ENCODE peak calls at places on chromosomes 5 and 9, in ten cellular contexts. I is IMR-90; C is small intestine; V is psoas muscle; Q is uterus; X is body of pancreas; R is brain microvascular endothelial cell; O is dorsolateral prefrontal cortex; K is HCT116; M is CD8-positive, alpha-beta T cell. T is an unnamed sample. For H3K27me3, the result is how much of the 10 kb centered on the place peaks cover.

GRCh38 chr9:130499804-130500263 is 55.1 kb downstream of the ASS1 start:
- DNase-seq in I (no peak), C (peak), V (no peak), Q (no peak), X (peak), R (no peak), O (no peak), K (peak), M (no peak), T (peak)

GRCh38 chr5:144209421-144209820 is 38.7 kb downstream of the KCTD16 start:
- DNase-seq in I (no peak), C (no peak), V (no peak), Q (no peak), X (no peak), R (no peak), O (no peak), K (no peak), M (no peak), T (no peak)

GRCh38 chr5:150377964-150378694 is 20.6 kb downstream of the TCOF1 start:
- DNase-seq in I (peak), C (no peak), V (no peak), Q (peak), X (no peak), R (peak), O (no peak), K (no peak), M (no peak), T (no peak)

GRCh38 chr5:6049662-6050061 is 328.7 kb downstream of the MED10 start:
- DNase-seq in I (no peak), C (no peak), V (no peak), Q (no peak), X (no peak), R (no peak), O (no peak), K (no peak), M (no peak), T (no peak)

GRCh38 chr5:71744009-71744792 is 25.1 kb downstream of the CARTPT start:
- DNase-seq in I (no peak), C (peak), V (no peak), Q (no peak), X (no peak), R (no peak), O (no peak), K (no peak), M (no peak), T (peak)

GRCh38 chr9:33475357-33475756 is 1.6 kb upstream of the NOL6 start:
- DNase-seq in I (no peak), C (no peak), V (no peak), Q (no peak), X (no peak), R (no peak), O (no peak), K (no peak), M (no peak), T (no peak)

GRCh38 chr5:81425569-81425968 is 31.6 kb upstream of the ACOT12 start:
- DNase-seq in I (peak), C (peak), V (no peak), Q (no peak), X (no peak), R (no peak), O (no peak), K (peak), M (no peak), T (no peak)

GRCh38 chr5:65861830-65862241 is 64.5 kb upstream of the ERBIN start:
- DNase-seq in I (peak), C (no peak), V (no peak), Q (no peak), X (no peak), R (peak), O (no peak), K (peak), M (no peak), T (no peak)

GRCh38 chr5:53469946-53470687 is 10.3 kb upstream of the FST start:
- DNase-seq in I (peak), C (no peak), V (no peak), Q (no peak), X (no peak), R (no peak), O (no peak), K (no peak), M (no peak), T (no peak)

GRCh38 chr5:28165116-28165515 is 1126.7 kb upstream of the CDH9 start:
- DNase-seq in I (no peak), C (no peak), V (no peak), Q (no peak), X (no peak), R (peak), O (no peak), K (no peak), M (no peak), T (no peak)

GRCh38 chr5:126884269-126884819 is 107.4 kb downstream of the LMNB1 start:
- DNase-seq in I (peak), C (no peak), V (no peak), Q (peak), X (no peak), R (peak), O (no peak), K (peak), M (no peak), T (no peak)

GRCh38 chr5:111461261-111461671 is 51.1 kb downstream of the STARD4 start:
- DNase-seq in I (peak), C (peak), V (no peak), Q (no peak), X (no peak), R (peak), O (peak), K (no peak), M (no peak), T (no peak)

GRCh38 chr9:68678430-68678829 is 26.6 kb upstream of the PIP5K1B start:
- DNase-seq in I (peak), C (no peak), V (no peak), Q (peak), X (no peak), R (no peak), O (no peak), K (peak), M (no peak), T (peak)
- H3K27me3 ChIP-seq in I (under half), C (under half), V (under half), Q (under half), X (under half), R (under half), O (under half), K (half or more), M (under half), T (under half)

GRCh38 chr9:97852001-97852398 is 1.0 kb upstream of the FOXE1 start:
- DNase-seq in I (no peak), C (no peak), V (no peak), Q (no peak), X (no peak), R (no peak), O (no peak), K (no peak), M (no peak), T (no peak)
- H3K27me3 ChIP-seq in I (half or more), C (under half), V (half or more), Q (under half), X (half or more), R (half or more), O (half or more), K (under half), M (half or more), T (half or more)

GRCh38 chr9:71446499-71447411 is 321.6 kb downstream of the CEMIP2 start:
- DNase-seq in I (peak), C (peak), V (peak), Q (no peak), X (peak), R (peak), O (peak), K (no peak), M (no peak), T (peak)

GRCh38 chr9:71446081-71446480 is 322.2 kb downstream of the CEMIP2 start:
- DNase-seq in I (no peak), C (no peak), V (no peak), Q (no peak), X (no peak), R (no peak), O (no peak), K (no peak), M (no peak), T (no peak)

DNA sequence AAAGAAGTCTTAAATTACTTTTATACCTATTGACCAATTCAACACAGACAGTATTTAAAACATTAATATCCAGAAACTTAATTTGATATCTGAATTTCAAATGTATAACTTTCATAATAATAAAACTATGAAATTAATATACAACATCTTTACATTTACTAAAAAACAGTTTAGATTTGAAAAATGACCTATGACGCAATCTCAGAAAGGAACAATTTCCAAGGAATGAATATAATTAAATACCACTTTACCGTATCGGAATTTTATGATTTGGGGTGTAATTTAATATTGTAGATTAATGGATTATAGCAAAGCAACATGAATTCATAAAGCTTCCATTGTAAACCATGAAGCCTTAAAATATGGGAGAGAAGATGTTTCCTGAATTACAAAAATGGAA is 321.5 kb upstream of the TRPM3 start:
- DNase-seq in I (no peak), C (no peak), V (no peak), Q (no peak), X (no peak), R (no peak), O (no peak), K (no peak), M (no peak), T (no peak)
- H3K27me3 ChIP-seq in I (under half), C (under half), V (under half), Q (under half), X (under half), R (under half), O (under half), K (under half), M (under half), T (under half)

GRCh38 chr9:97981828-97982164 is 1.3 kb upstream of the ANP32B start:
- DNase-seq in I (no peak), C (no peak), V (no peak), Q (no peak), X (no peak), R (no peak), O (no peak), K (no peak), M (no peak), T (no peak)
- H3K27me3 ChIP-seq in I (under half), C (under half), V (under half), Q (under half), X (under half), R (under half), O (under half), K (under half), M (under half), T (under half)

GRCh38 chr5:88888291-88888690 is 5.3 kb upstream of the MEF2C start:
- DNase-seq in I (no peak), C (no peak), V (no peak), Q (no peak), X (no peak), R (no peak), O (no peak), K (no peak), M (no peak), T (no peak)

GRCh38 chr5:88886756-88887741 is 4.1 kb upstream of the MEF2C start:
- DNase-seq in I (no peak), C (no peak), V (no peak), Q (no peak), X (no peak), R (no peak), O (no peak), K (no peak), M (no peak), T (no peak)

GRCh38 chr5:88888799-88889164 is 5.8 kb upstream of the MEF2C start:
- DNase-seq in I (no peak), C (no peak), V (no peak), Q (no peak), X (no peak), R (no peak), O (no peak), K (no peak), M (no peak), T (no peak)

GRCh38 chr5:88890070-88890781 is 7.2 kb upstream of the MEF2C start:
- DNase-seq in I (no peak), C (no peak), V (no peak), Q (no peak), X (no peak), R (no peak), O (no peak), K (no peak), M (no peak), T (no peak)

DNA sequence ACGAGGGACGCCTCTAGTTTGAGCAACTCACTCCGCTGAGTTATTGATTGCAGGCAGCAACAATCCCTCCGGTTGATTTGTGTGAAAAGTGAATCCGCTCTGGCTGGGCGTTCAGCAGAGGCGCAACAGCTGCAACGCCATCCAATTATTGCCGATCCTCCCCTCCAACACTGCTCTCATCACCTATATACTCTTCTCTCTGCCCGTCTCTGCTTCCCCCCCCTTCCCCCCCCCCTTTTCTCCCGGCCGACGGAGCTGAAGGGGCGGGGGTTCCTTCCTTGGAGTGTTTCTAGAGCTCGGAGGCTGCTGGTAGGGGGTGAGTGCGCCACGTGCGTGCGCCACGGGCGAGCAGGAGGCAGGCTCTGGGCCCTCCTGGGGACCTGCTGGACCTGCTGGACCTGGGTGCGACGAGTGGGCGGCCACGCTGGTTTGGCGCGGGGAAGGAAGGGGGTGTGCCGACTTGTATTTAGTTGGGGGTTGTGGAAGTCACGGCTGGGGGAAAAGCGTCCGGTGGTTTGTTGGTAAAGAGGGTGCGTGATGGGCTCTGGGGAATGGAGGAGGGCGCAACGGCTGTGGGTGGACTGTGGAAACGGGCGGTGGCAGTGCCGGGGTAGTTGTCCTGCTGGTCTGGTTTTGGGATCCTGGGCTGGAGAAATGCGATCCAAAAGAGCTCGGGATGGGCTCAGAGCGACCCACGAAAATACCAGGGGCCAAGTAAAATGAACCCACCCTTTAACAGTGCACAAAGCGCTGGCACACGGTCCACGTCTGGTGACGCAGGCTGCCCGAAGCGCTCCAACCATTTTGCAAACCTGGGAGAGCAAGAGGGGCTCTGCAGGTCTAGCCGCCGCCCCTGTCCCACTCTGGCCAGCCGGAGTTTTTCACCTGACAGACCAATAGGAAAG is 6.4 kb upstream of the MEF2C start:
- DNase-seq in I (peak), C (no peak), V (peak), Q (peak), X (peak), R (no peak), O (peak), K (no peak), M (no peak), T (peak)
- H3K27me3 ChIP-seq in I (under half), C (under half), V (under half), Q (under half), X (under half), R (under half), O (under half), K (under half), M (under half), T (under half)

DNA sequence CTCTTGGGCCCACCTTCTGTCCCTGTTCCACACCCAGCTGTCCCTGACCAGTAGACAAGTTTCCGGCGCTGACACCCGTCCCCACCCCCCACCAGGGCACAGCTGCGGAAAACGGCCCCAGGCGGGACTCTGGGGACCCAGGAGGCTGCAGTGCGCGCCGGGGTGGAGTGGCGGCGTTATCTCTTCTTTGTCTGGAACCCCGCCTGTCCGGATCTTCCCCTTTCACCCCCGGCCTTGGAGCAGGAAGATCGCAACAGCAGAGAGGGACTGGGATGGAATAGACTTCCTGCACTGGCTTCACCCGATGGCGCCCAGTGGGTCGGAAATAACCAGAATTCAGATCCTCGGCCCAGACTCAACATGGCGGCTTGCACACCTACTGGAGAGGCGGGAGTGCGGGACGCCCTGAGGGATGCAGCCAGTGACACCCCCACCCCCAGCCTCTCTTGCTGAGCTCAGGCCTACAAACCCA is 4.7 kb downstream of the PAX5 start:
- DNase-seq in I (no peak), C (no peak), V (no peak), Q (no peak), X (no peak), R (no peak), O (no peak), K (no peak), M (no peak), T (no peak)
- H3K27me3 ChIP-seq in I (half or more), C (under half), V (half or more), Q (under half), X (half or more), R (half or more), O (half or more), K (under half), M (half or more), T (half or more)

DNA sequence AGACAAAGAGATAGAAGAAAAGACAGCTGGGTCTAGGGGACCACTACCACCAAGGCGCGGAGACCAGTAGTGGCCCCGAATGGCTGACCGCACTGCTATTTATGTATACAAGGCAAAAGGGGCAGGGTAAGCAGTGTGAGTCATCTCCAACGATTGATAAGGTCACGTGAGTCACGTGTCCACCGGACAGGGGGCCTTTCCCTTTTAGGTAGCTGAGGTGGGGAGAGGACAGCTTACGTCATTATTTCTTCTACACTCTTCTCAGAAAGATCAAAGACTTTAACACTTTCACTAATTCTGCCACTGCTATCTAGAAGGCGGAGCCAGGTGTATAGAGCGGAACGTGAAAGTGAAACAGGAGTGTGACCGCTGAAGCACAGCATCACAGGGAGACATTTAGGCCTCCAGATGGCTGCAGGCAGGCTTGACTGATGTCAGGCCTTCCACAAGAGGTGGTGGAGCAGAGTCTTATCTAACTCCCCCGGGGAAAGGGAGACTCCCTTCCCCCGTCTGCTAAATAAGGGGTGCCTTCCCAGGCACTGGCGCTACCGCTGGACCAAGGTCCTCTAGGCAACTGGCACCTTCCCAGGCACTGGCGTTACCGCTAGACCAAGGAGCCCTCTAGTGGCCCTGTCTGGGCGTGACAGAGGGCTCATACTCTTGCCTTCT is 6.1 kb upstream of the PRR16 start:
- DNase-seq in I (peak), C (peak), V (peak), Q (peak), X (peak), R (peak), O (peak), K (peak), M (peak), T (peak)
- H3K27me3 ChIP-seq in I (under half), C (under half), V (under half), Q (under half), X (under half), R (under half), O (under half), K (under half), M (under half), T (under half)

GRCh38 chr5:14870347-14871083 is 1.1 kb downstream of the ANKH start:
- DNase-seq in I (no peak), C (peak), V (peak), Q (peak), X (peak), R (no peak), O (peak), K (no peak), M (peak), T (peak)
- H3K27me3 ChIP-seq in I (under half), C (under half), V (under half), Q (under half), X (under half), R (under half), O (under half), K (under half), M (under half), T (under half)

GRCh38 chr9:124441291-124441690 is 9.0 kb upstream of the ADGRD2 start:
- DNase-seq in I (no peak), C (no peak), V (no peak), Q (no peak), X (no peak), R (no peak), O (no peak), K (no peak), M (no peak), T (no peak)
- H3K27me3 ChIP-seq in I (under half), C (under half), V (under half), Q (under half), X (under half), R (under half), O (under half), K (under half), M (under half), T (under half)

DNA sequence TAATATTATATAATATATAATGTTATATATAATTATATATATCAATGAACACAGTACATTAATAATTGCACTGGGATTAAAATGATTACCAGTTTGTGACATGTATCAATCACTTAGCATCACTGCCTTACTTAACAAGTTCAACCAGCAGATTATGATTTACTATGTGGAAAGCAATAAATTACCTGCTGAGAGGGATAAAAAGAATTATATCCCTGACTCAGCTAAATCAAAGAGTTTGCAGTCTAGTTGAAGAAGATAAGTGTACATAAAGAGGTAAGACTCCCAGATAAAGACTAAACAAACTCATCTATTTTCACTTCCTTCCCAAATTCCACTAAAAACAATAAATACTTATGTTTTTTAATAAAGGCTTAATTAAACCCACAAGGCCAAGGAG is 11.2 kb downstream of the PLAA start:
- DNase-seq in I (no peak), C (peak), V (no peak), Q (no peak), X (no peak), R (no peak), O (no peak), K (no peak), M (no peak), T (no peak)
- H3K27me3 ChIP-seq in I (under half), C (under half), V (under half), Q (under half), X (under half), R (under half), O (under half), K (under half), M (under half), T (under half)